ENCODE peak calls at places on chromosome 1, in nine cellular contexts. F, P, U, D, G, L, S, H and N are unnamed samples.

GRCh38 chr1:210573141-210573540 is 244.4 kb downstream of the HHAT start:
- DNase-seq in F (no peak), P (no peak), U (no peak), D (no peak), G (no peak), L (no peak), S (no peak), H (no peak), N (no peak)

GRCh38 chr1:64097859-64098258 is 105.6 kb upstream of the UBE2U start:
- DNase-seq in F (no peak), P (no peak), U (no peak), D (no peak), G (no peak), L (no peak), S (no peak), H (no peak), N (no peak)

GRCh38 chr1:245953876-245954660 is 553.0 kb downstream of the SMYD3 start:
- DNase-seq in F (no peak), P (no peak), U (peak), D (no peak), G (peak), L (no peak), S (peak), H (no peak), N (no peak)

GRCh38 chr1:52168373-52169080 is 26.6 kb downstream of the ZFYVE9 start:
- DNase-seq in F (no peak), P (no peak), U (no peak), D (no peak), G (no peak), L (no peak), S (no peak), H (no peak), N (no peak)

GRCh38 chr1:161226320-161226711 is 456 bp downstream of the TOMM40L start:
- DNase-seq in F (no peak), P (no peak), U (peak), D (no peak), G (no peak), L (no peak), S (no peak), H (no peak), N (no peak)

GRCh38 chr1:9922342-9922741 is 12.3 kb upstream of the CTNNBIP1 start:
- DNase-seq in F (no peak), P (no peak), U (no peak), D (peak), G (no peak), L (no peak), S (no peak), H (no peak), N (no peak)

GRCh38 chr1:5311147-5311546 is 656.7 kb downstream of the AJAP1 start:
- DNase-seq in F (no peak), P (no peak), U (no peak), D (no peak), G (no peak), L (no peak), S (no peak), H (no peak), N (no peak)

GRCh38 chr1:152388889-152389288 is 25.2 kb downstream of the CRNN start:
- DNase-seq in F (no peak), P (no peak), U (no peak), D (no peak), G (no peak), L (no peak), S (no peak), H (no peak), N (no peak)

GRCh38 chr1:18132707-18133066 is 25.1 kb downstream of the IGSF21 start:
- DNase-seq in F (no peak), P (no peak), U (no peak), D (no peak), G (no peak), L (no peak), S (no peak), H (no peak), N (no peak)

GRCh38 chr1:21956720-21957552 is 19.8 kb upstream of the HSPG2 start:
- DNase-seq in F (peak), P (no peak), U (no peak), D (no peak), G (peak), L (no peak), S (no peak), H (peak), N (peak)

GRCh38 chr1:246971322-246971721 is 36.5 kb downstream of the ZNF695 start:
- DNase-seq in F (no peak), P (no peak), U (peak), D (peak), G (no peak), L (peak), S (no peak), H (peak), N (no peak)